ENCODE peak calls at places on chromosomes 4 and X, in seven cellular contexts. A is Calu3, T is hippocampal formation, U is Ammon's horn, X is NAMALWA, F is D341Med, V is foreskin melanocyte. P is an unnamed sample.
A peak's percentile ranks its signal among the peaks of the same experiment; 100 is the strongest.

GRCh38 chr4:187770345-187770744 is 225.2 kb upstream of the ZFP42 start:
- DNase-seq in A (no peak), T (no peak), U (no peak), X (no peak), F (no peak), V (no peak), P (no peak)

GRCh38 chr4:36281384-36282106 is at the start of gene DTHD1:
- DNase-seq in A (peak; percentile 14), T (no peak), U (no peak), X (no peak), F (no peak), V (no peak), P (no peak)

GRCh38 chr4:90127223-90127705 is at the start of gene CCSER1:
- DNase-seq in A (peak; percentile 69), T (peak; percentile 30), U (peak; percentile 75), X (no peak), F (peak; percentile 92), V (peak; percentile 76), P (peak; percentile 80)

GRCh38 chr4:146646601-146647000 is 7.9 kb downstream of the POU4F2 start:
- DNase-seq in A (no peak), T (no peak), U (no peak), X (no peak), F (no peak), V (no peak), P (no peak)

GRCh38 chrX:19789376-19789775 is 98.0 kb downstream of the SH3KBP1 start:
- DNase-seq in A (no peak), T (no peak), U (no peak), X (no peak), F (no peak), V (no peak), P (no peak)

GRCh38 chr4:138567696-138568095 is 325.5 kb upstream of the SLC7A11 start:
- DNase-seq in A (no peak), T (no peak), U (no peak), X (no peak), F (no peak), V (no peak), P (no peak)

GRCh38 chr4:176198316-176198903 is 3.0 kb upstream of the SPATA4 start:
- DNase-seq in A (no peak), T (no peak), U (no peak), X (no peak), F (no peak), V (no peak), P (no peak)

GRCh38 chr4:1792832-1793495 is at the start of gene FGFR3:
- DNase-seq in A (peak; percentile 54), T (no peak), U (no peak), X (no peak), F (peak; percentile 98), V (no peak), P (peak; percentile 60)

GRCh38 chrX:53930513-53931380 is 113.5 kb downstream of the PHF8 start:
- DNase-seq in A (no peak), T (no peak), U (no peak), X (peak; percentile 1), F (no peak), V (peak; percentile 21), P (no peak)

GRCh38 chr4:153963216-153963615 is 174.3 kb upstream of the SFRP2 start:
- DNase-seq in A (peak; percentile 3), T (no peak), U (no peak), X (no peak), F (no peak), V (no peak), P (no peak)

GRCh38 chrX:45322820-45323219 is 122.1 kb upstream of the DIPK2B start:
- DNase-seq in A (no peak), T (no peak), U (no peak), X (no peak), F (no peak), V (no peak), P (no peak)

GRCh38 chrX:4570141-4570540 is 856.7 kb upstream of the PRKX start:
- DNase-seq in A (no peak), T (no peak), U (no peak), X (no peak), F (no peak), V (no peak), P (no peak)

GRCh38 chr4:54229631-54230478 is 762 bp downstream of the PDGFRA start:
- DNase-seq in A (no peak), T (no peak), U (no peak), X (no peak), F (peak; percentile 52), V (no peak), P (no peak)

GRCh38 chr4:145098675-145099037 is 545 bp downstream of the ABCE1 start:
- DNase-seq in A (peak; percentile 6), T (peak; percentile 53), U (peak; percentile 45), X (peak; percentile 65), F (no peak), V (peak; percentile 36), P (peak; percentile 42)

GRCh38 chr4:8939160-8939855 is 67.7 kb upstream of the HMX1 start:
- DNase-seq in A (no peak), T (no peak), U (no peak), X (no peak), F (no peak), V (no peak), P (no peak)

GRCh38 chr4:244471-244870 is 60.8 kb downstream of the ZNF732 start:
- DNase-seq in A (peak; percentile 13), T (no peak), U (peak; percentile 28), X (peak; percentile 84), F (peak; percentile 61), V (peak; percentile 3), P (peak; percentile 57)

GRCh38 chrX:110836982-110837381 is 41.4 kb upstream of the CHRDL1 start:
- DNase-seq in A (no peak), T (no peak), U (no peak), X (peak; percentile 3), F (no peak), V (no peak), P (no peak)

GRCh38 chr4:52051615-52052474 is 741 bp downstream of the SPATA18 start:
- DNase-seq in A (peak; percentile 40), T (no peak), U (peak; percentile 62), X (no peak), F (peak; percentile 71), V (peak; percentile 82), P (peak; percentile 84)

GRCh38 chrX:48761674-48762471 is at the start of gene GLOD5:
- DNase-seq in A (peak; percentile 86), T (no peak), U (no peak), X (no peak), F (peak; percentile 62), V (no peak), P (peak; percentile 75)

GRCh38 chrX:73876897-73877296 is 313.9 kb downstream of the CHIC1 start:
- DNase-seq in A (no peak), T (no peak), U (no peak), X (no peak), F (no peak), V (no peak), P (no peak)

GRCh38 chrX:74421181-74422028 is at the start of gene SLC16A2:
- DNase-seq in A (peak; percentile 44), T (peak; percentile 60), U (peak; percentile 90), X (no peak), F (peak; percentile 85), V (no peak), P (peak; percentile 44)

GRCh38 chr4:15531792-15532191 is 62.1 kb downstream of the CC2D2A start:
- DNase-seq in A (no peak), T (no peak), U (no peak), X (no peak), F (no peak), V (no peak), P (no peak)

GRCh38 chr4:85737254-85737653 is 262.3 kb downstream of the ARHGAP24 start:
- DNase-seq in A (no peak), T (peak; percentile 61), U (peak; percentile 39), X (no peak), F (no peak), V (peak; percentile 88), P (no peak)

GRCh38 chr4:110618091-110619000 is 4.5 kb downstream of the PITX2 start:
- DNase-seq in A (no peak), T (no peak), U (no peak), X (no peak), F (no peak), V (no peak), P (no peak)

GRCh38 chr4:21790437-21791029 is 158.0 kb downstream of the KCNIP4 start:
- DNase-seq in A (peak; percentile 8), T (peak; percentile 11), U (no peak), X (peak; percentile 46), F (peak; percentile 32), V (peak; percentile 51), P (no peak)

GRCh38 chr4:89712141-89712540 is 124.8 kb downstream of the SNCA start:
- DNase-seq in A (no peak), T (no peak), U (no peak), X (no peak), F (no peak), V (no peak), P (no peak)

GRCh38 chr4:8305851-8306361 is 36.4 kb downstream of the HTRA3 start:
- DNase-seq in A (no peak), T (no peak), U (no peak), X (no peak), F (no peak), V (no peak), P (no peak)

GRCh38 chr4:163666335-163666888 is 171.9 kb downstream of the TMA16 start:
- DNase-seq in A (no peak), T (no peak), U (no peak), X (peak; percentile 51), F (no peak), V (no peak), P (no peak)

GRCh38 chrX:119757979-119758681 is at the start of gene SOWAHD:
- DNase-seq in A (peak; percentile 46), T (no peak), U (no peak), X (no peak), F (peak; percentile 53), V (no peak), P (peak; percentile 78)

GRCh38 chr4:124803641-124804040 is 91.1 kb upstream of the ANKRD50 start:
- DNase-seq in A (no peak), T (no peak), U (no peak), X (no peak), F (no peak), V (no peak), P (no peak)

GRCh38 chr4:17493629-17494028 is 18.3 kb downstream of the QDPR start:
- DNase-seq in A (no peak), T (no peak), U (no peak), X (no peak), F (no peak), V (no peak), P (no peak)

GRCh38 chr4:127196656-127197352 is 436.0 kb upstream of the INTU start:
- DNase-seq in A (no peak), T (no peak), U (peak; percentile 19), X (no peak), F (no peak), V (no peak), P (no peak)

GRCh38 chrX:150143721-150144440 is 205.6 kb upstream of the EOLA2 start:
- DNase-seq in A (no peak), T (no peak), U (no peak), X (no peak), F (no peak), V (no peak), P (no peak)

GRCh38 chr4:26050671-26051070 is 136.7 kb downstream of the SMIM20 start:
- DNase-seq in A (peak; percentile 12), T (no peak), U (no peak), X (no peak), F (no peak), V (no peak), P (no peak)

GRCh38 chr4:74453037-74453635 is 8.2 kb downstream of the AREG start:
- DNase-seq in A (peak; percentile 36), T (no peak), U (no peak), X (no peak), F (no peak), V (no peak), P (no peak)

GRCh38 chr4:142721187-142721586 is 124.9 kb downstream of the INPP4B start:
- DNase-seq in A (no peak), T (no peak), U (no peak), X (no peak), F (no peak), V (no peak), P (no peak)

GRCh38 chr4:70895405-70895804 is 6.8 kb upstream of the MOB1B start:
- DNase-seq in A (no peak), T (no peak), U (peak; percentile 44), X (no peak), F (peak; percentile 42), V (peak; percentile 69), P (no peak)

GRCh38 chr4:98568896-98569663 is 89.3 kb downstream of the TSPAN5 start:
- DNase-seq in A (no peak), T (no peak), U (no peak), X (no peak), F (no peak), V (no peak), P (no peak)

P was measured in colonic mucosa.